ENCODE peak calls at places on chromosomes 3 and 15, in eight cellular contexts. U is A549, C is H1, T is GM12878, A is WTC11, M is HepG2, O is SK-N-SH, Y is HCT116. J is an unnamed sample.

GRCh38 chr3:51968175-51968681 is 974 bp upstream of the PCBP4 start:
- DNase-seq in M (peak), Y (no peak), U (no peak), O (peak), C (no peak), A (peak), T (no peak), J (peak)

GRCh38 chr15:73935547-73935946 is 9.3 kb downstream of the LOXL1 start:
- DNase-seq in C (no peak), O (no peak), U (no peak), A (no peak), T (no peak), Y (no peak), M (no peak), J (peak)

GRCh38 chr3:141830508-141830907 is 45.9 kb upstream of the ATP1B3 start:
- DNase-seq in T (no peak), A (no peak), C (no peak), U (no peak), Y (no peak), O (peak), M (no peak), J (no peak)

GRCh38 chr3:10352146-10352911 is 31.4 kb upstream of the SEC13 start:
- DNase-seq in O (no peak), A (no peak), C (no peak), Y (no peak), T (no peak), M (no peak), U (no peak), J (no peak)

GRCh38 chr3:136055491-136055890 is 90.0 kb downstream of the PPP2R3A start:
- DNase-seq in M (no peak), O (no peak), T (no peak), U (no peak), C (no peak), A (no peak), Y (no peak), J (no peak)

GRCh38 chr15:64599716-64600115 is 139.3 kb downstream of the ZNF609 start:
- DNase-seq in U (no peak), Y (no peak), A (no peak), C (no peak), M (no peak), T (no peak), O (no peak), J (no peak)

GRCh38 chr3:53109822-53110771 is 20.1 kb downstream of the RFT1 start:
- DNase-seq in C (peak), Y (peak), M (peak), U (peak), A (peak), O (peak), T (no peak), J (peak)

GRCh38 chr15:94252906-94253305 is 21.5 kb downstream of the MCTP2 start:
- DNase-seq in M (no peak), T (no peak), A (no peak), O (no peak), U (no peak), Y (no peak), C (no peak), J (no peak)

GRCh38 chr3:53612508-53612907 is 118.1 kb downstream of the CACNA1D start:
- DNase-seq in T (no peak), A (no peak), U (no peak), Y (no peak), M (no peak), O (no peak), C (no peak), J (no peak)

GRCh38 chr3:122794483-122794778 is 438 bp upstream of the SLC49A4 start:
- DNase-seq in Y (no peak), U (no peak), A (no peak), M (no peak), C (no peak), T (no peak), O (no peak), J (no peak)

GRCh38 chr3:122797291-122797690 is 2.4 kb downstream of the SLC49A4 start:
- DNase-seq in O (no peak), T (no peak), M (no peak), Y (no peak), U (no peak), C (no peak), A (no peak), J (no peak)

GRCh38 chr3:122795674-122795969 is 753 bp downstream of the SLC49A4 start:
- DNase-seq in Y (no peak), A (no peak), U (no peak), C (no peak), T (no peak), O (no peak), M (peak), J (no peak)

GRCh38 chr3:122793568-122794416 is at the start of gene HSPBAP1:
- DNase-seq in M (peak), A (peak), Y (peak), T (peak), C (peak), U (peak), O (peak), J (peak)

DNA sequence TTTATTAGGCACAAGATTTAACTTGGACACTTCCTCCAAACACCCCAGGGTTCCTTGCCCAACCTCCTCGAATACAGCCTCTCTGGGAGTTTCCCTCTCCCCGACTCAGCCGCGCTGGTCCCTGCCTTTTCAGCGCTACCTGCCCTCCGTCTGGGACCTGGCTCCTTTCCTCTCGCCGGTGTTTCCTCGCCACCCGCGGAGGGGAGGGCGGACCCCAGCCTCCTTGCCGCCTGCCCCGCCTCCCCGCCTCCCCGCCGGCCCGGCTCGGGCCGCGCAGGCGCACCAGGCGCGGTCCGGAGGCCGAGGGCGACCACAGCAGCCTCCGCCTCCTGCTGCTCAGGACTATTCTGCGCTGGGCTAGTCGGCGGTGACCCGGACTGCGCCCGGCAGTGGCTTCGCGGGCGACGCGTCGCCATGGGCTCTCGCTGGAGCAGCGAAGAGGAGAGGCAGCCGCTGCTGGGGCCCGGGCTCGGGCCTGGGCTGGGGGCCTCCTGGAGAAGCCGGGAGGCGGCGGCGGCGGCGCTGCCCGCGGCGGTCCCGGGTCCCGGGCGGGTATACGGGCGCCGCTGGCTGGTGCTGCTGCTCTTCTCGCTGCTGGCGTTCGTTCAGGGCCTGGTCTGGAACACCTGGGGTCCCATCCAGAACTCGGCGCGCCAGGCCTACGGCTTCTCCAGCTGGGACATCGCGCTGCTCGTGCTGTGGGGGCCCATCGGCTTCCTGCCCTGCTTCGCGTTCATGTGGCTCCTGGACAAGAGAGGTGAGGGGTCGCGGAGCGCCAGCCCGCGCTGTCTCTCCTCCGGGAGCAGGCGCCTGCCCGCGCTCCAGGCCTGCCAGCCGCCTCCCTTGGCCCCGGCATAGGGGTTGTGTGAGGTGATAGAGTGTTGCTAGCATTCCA is at the start of gene SLC49A4:
- DNase-seq in A (peak), T (peak), O (peak), U (peak), C (peak), M (peak), Y (peak), J (peak)
- TF ChIP-seq MAX in A (peak), T (no peak), O (no peak), U (peak), C (peak), M (peak), Y (peak), J (no peak)

GRCh38 chr3:140294058-140294457 is 359.1 kb downstream of the CLSTN2 start:
- DNase-seq in U (no peak), O (no peak), M (no peak), Y (no peak), T (no peak), A (no peak), C (no peak), J (no peak)

GRCh38 chr3:140292684-140293083 is 357.7 kb downstream of the CLSTN2 start:
- DNase-seq in C (no peak), T (no peak), O (no peak), Y (no peak), M (no peak), U (no peak), A (no peak), J (no peak)

GRCh38 chr3:140288575-140288974 is 353.6 kb downstream of the CLSTN2 start:
- DNase-seq in M (no peak), O (no peak), C (no peak), A (no peak), U (no peak), Y (no peak), T (no peak), J (no peak)

GRCh38 chr3:140290105-140290504 is 355.1 kb downstream of the CLSTN2 start:
- DNase-seq in A (no peak), O (no peak), U (no peak), C (no peak), M (no peak), Y (no peak), T (no peak), J (no peak)

DNA sequence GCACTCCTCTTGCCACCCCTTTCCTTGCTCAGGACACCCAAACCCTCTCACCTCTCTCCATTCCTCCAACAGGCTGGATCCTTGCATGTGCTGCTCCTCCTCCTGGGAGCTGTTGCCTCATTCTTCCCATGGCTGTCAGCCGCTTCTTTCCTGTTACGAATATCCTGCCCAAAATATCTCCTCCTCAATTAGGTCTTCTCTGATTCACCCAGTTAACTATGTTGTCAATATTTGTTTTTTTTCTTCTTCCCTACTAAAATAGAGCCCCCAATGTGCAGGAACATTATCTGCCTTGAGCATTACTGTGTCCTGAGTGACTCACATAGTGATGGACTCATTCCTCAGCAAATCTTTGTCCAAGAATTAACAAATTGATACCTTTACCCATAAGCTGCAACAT is 357.2 kb downstream of the CLSTN2 start:
- DNase-seq in O (no peak), Y (no peak), A (no peak), C (no peak), U (no peak), M (no peak), T (no peak), J (no peak)
- TF ChIP-seq MAX in O (no peak), Y (no peak), A (no peak), C (no peak), U (no peak), M (no peak), T (no peak), J (no peak)

DNA sequence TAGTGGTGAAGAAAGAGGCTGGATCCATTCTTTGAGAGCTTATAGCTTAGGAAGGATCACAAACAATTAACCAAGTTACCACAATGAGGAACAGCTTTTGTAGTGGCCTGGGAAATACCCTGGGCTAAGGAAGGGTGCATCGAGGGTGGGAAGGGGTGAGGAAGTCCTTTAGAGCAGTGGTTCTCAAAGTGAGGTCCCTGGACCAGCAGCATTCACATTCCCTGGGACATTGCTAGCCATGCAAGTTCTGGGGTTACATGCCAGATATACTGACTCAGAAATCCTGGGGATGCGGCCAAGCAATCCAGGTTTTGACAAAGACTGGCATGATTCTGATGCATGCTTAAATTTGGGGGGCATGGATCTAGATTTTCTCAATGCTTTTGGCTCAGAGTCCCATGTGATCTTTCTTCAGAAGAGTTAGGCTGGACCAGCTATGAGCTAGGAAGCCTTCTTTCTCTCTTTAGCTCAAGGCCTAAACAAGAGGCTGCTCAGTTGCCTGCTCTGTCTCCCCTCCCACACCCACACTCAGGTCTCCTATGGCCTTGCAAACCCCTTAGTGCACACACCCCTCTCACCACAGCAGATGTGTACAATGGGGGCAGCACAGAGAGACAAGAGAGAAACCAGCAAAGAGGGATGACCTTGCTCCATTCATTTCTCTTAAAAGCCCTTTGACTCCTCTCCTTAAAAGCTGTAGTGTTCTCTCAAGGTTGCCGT is 1.8 kb upstream of the CCR1 start:
- DNase-seq in O (no peak), T (no peak), C (no peak), Y (no peak), M (no peak), U (no peak), A (no peak), J (no peak)
- TF ChIP-seq MAX in O (no peak), T (no peak), C (no peak), Y (no peak), M (no peak), U (no peak), A (no peak), J (no peak)

GRCh38 chr3:16516695-16517481 is 3.4 kb upstream of the RFTN1 start:
- DNase-seq in O (peak), U (peak), M (peak), C (no peak), T (no peak), Y (no peak), A (no peak), J (no peak)
- TF ChIP-seq MAX in O (no peak), U (no peak), M (no peak), C (no peak), T (no peak), Y (no peak), A (no peak), J (no peak)

GRCh38 chr3:163919154-163919553 is 1159.1 kb downstream of the SI start:
- DNase-seq in Y (no peak), U (no peak), O (no peak), C (no peak), A (no peak), T (no peak), M (no peak), J (no peak)

GRCh38 chr3:163929253-163929652 is 1149.0 kb downstream of the SI start:
- DNase-seq in T (no peak), M (no peak), U (no peak), O (no peak), Y (no peak), C (no peak), A (no peak), J (no peak)

GRCh38 chr3:163924600-163924999 is 1153.7 kb downstream of the SI start:
- DNase-seq in U (no peak), T (no peak), O (no peak), C (no peak), M (no peak), Y (no peak), A (no peak), J (no peak)
- TF ChIP-seq MAX in U (no peak), T (no peak), O (no peak), C (no peak), M (no peak), Y (no peak), A (no peak), J (no peak)

DNA sequence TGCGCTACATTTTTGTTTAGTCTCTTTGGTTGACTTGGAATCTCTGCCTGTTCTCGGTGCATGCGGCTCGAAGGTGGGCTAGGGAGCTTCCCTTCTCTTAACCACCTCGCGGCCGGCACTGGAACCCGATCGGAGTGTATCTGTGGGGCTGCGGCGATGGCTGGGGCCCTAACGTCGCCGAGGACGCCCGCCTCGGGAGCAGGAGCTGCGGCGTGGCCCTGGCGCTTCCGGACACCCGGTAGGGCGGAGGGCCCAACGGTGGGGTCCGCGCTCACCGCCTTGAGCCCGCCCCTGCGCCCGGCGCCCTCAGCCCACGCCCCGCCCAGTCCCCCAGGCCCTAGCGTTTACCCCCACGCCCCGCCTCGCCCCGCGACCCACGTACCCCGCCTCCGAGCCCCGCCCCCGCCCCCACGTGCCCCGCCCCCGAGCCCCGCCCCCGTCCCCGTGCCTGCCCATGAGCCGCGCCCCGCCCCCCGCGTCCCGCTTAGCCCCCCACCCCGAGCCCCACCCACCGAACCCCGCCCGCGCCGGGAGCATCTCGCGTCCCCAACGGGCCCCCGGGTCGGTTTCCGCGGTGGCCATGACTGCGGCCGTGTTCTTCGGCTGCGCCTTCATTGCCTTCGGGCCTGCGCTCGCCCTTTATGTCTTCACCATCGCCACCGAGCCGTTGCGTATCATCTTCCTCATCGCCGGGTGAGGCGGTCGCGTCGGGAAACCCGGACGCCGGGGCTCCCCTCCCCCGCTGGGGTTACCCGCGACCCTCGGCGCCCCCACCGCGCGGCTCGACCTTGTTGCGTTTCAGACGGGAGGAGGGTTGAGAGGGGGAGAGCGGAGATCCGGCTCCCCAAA is at the start of gene APH1B:
- DNase-seq in M (peak), T (no peak), Y (no peak), C (peak), A (peak), U (peak), O (peak), J (peak)
- TF ChIP-seq MAX in M (peak), T (no peak), Y (no peak), C (peak), A (no peak), U (peak), O (peak), J (peak)

GRCh38 chr3:26652157-26652556 is 29.6 kb downstream of the LRRC3B start:
- DNase-seq in C (no peak), T (no peak), A (no peak), Y (no peak), O (no peak), M (no peak), U (no peak), J (no peak)

GRCh38 chr3:26657406-26657976 is 34.9 kb downstream of the LRRC3B start:
- DNase-seq in C (no peak), Y (no peak), U (no peak), T (no peak), M (no peak), O (no peak), A (no peak), J (no peak)

GRCh38 chr3:26653811-26654379 is 31.3 kb downstream of the LRRC3B start:
- DNase-seq in A (no peak), M (no peak), C (no peak), T (no peak), O (no peak), U (no peak), Y (no peak), J (no peak)
- TF ChIP-seq MAX in A (no peak), M (no peak), C (no peak), T (no peak), O (no peak), U (no peak), Y (no peak), J (no peak)

GRCh38 chr15:85504739-85505676 is 124.6 kb downstream of the AKAP13 start:
- DNase-seq in M (peak), Y (peak), O (peak), C (no peak), A (no peak), U (peak), T (no peak), J (peak)
- TF ChIP-seq MAX in M (no peak), Y (no peak), O (no peak), C (no peak), A (no peak), U (no peak), T (no peak), J (no peak)

GRCh38 chr3:22228705-22229104 is 477.7 kb upstream of the ZNF385D start:
- DNase-seq in U (no peak), T (no peak), M (no peak), A (no peak), C (no peak), O (no peak), Y (no peak), J (no peak)

GRCh38 chr3:22231061-22231460 is 480.1 kb upstream of the ZNF385D start:
- DNase-seq in A (no peak), M (no peak), C (no peak), Y (no peak), U (no peak), O (no peak), T (no peak), J (peak)

DNA sequence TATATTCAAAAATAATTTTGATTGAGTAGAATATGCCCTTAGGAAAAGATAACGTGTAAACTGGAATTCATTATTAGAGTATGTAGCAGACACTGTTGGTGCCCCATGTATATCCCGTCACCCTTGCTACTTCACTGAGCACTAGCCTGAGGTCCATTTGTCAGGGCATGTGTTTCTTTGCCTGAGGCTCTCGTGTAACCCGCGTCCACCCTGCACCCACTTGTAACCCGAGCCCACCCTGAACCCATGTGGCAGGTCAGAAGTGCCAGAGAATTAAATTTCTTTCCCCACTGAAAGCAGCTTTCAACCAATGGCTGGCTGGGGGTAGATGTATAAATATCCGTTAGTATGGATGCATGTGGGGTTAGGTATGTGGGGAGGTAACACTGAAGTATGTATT is 474.2 kb upstream of the ZNF385D start:
- DNase-seq in U (no peak), T (no peak), M (no peak), A (no peak), Y (no peak), C (no peak), O (no peak), J (no peak)
- TF ChIP-seq MAX in U (no peak), T (no peak), M (no peak), A (no peak), Y (no peak), C (no peak), O (no peak), J (no peak)

J was measured in NB4.